ENCODE peak calls at places on chromosome 4, in ten cellular contexts. One of them, this sample, is unnamed.

GRCh38 chr4:26081795-26082498 is 167.9 kb downstream of the SMIM20 start:
- DNase-seq in WERI-Rb-1: no peak
- DNase-seq in left ventricle myocardium inferior: no peak
- DNase-seq in psoas muscle: no peak
- DNase-seq in cardiac muscle cell: peak
- DNase-seq in left lung: no peak
- DNase-seq in endodermal cell: no peak
- DNase-seq in neural crest cell: no peak
- DNase-seq in brain microvascular endothelial cell: no peak
- DNase-seq in IMR-90: peak
- DNase-seq in this sample: peak

GRCh38 chr4:25654971-25655963 is at the start of gene SLC34A2:
- DNase-seq in WERI-Rb-1: no peak
- DNase-seq in left ventricle myocardium inferior: no peak
- DNase-seq in psoas muscle: no peak
- DNase-seq in cardiac muscle cell: peak
- DNase-seq in left lung: peak
- DNase-seq in endodermal cell: peak
- DNase-seq in neural crest cell: peak
- DNase-seq in brain microvascular endothelial cell: no peak
- DNase-seq in IMR-90: no peak
- DNase-seq in this sample: no peak

GRCh38 chr4:147367841-147368385 is 113.0 kb upstream of the EDNRA start:
- DNase-seq in WERI-Rb-1: no peak
- DNase-seq in left ventricle myocardium inferior: no peak
- DNase-seq in psoas muscle: no peak
- DNase-seq in cardiac muscle cell: no peak
- DNase-seq in left lung: no peak
- DNase-seq in endodermal cell: no peak
- DNase-seq in neural crest cell: no peak
- DNase-seq in brain microvascular endothelial cell: no peak
- DNase-seq in IMR-90: no peak
- DNase-seq in this sample: no peak

GRCh38 chr4:145960012-145960411 is 21.4 kb upstream of the ZNF827 start:
- DNase-seq in WERI-Rb-1: no peak
- DNase-seq in left ventricle myocardium inferior: no peak
- DNase-seq in psoas muscle: no peak
- DNase-seq in cardiac muscle cell: no peak
- DNase-seq in left lung: no peak
- DNase-seq in endodermal cell: no peak
- DNase-seq in neural crest cell: no peak
- DNase-seq in brain microvascular endothelial cell: no peak
- DNase-seq in IMR-90: no peak
- DNase-seq in this sample: no peak

GRCh38 chr4:145230726-145231125 is 50.3 kb upstream of the OTUD4 start:
- DNase-seq in WERI-Rb-1: no peak
- DNase-seq in left ventricle myocardium inferior: no peak
- DNase-seq in psoas muscle: no peak
- DNase-seq in cardiac muscle cell: no peak
- DNase-seq in left lung: no peak
- DNase-seq in endodermal cell: no peak
- DNase-seq in neural crest cell: no peak
- DNase-seq in brain microvascular endothelial cell: no peak
- DNase-seq in IMR-90: peak
- DNase-seq in this sample: peak

GRCh38 chr4:84753318-84753972 is 170.5 kb downstream of the CDS1 start:
- DNase-seq in WERI-Rb-1: no peak
- DNase-seq in left ventricle myocardium inferior: no peak
- DNase-seq in psoas muscle: no peak
- DNase-seq in cardiac muscle cell: no peak
- DNase-seq in left lung: no peak
- DNase-seq in endodermal cell: no peak
- DNase-seq in neural crest cell: no peak
- DNase-seq in brain microvascular endothelial cell: no peak
- DNase-seq in IMR-90: no peak
- DNase-seq in this sample: no peak

GRCh38 chr4:56186808-56187523 is 200.3 kb downstream of the AASDH start:
- DNase-seq in WERI-Rb-1: no peak
- DNase-seq in left ventricle myocardium inferior: no peak
- DNase-seq in psoas muscle: no peak
- DNase-seq in cardiac muscle cell: peak
- DNase-seq in left lung: no peak
- DNase-seq in endodermal cell: peak
- DNase-seq in neural crest cell: no peak
- DNase-seq in brain microvascular endothelial cell: no peak
- DNase-seq in IMR-90: no peak
- DNase-seq in this sample: no peak

GRCh38 chr4:98113005-98113404 is 30.3 kb downstream of the STPG2 start:
- DNase-seq in WERI-Rb-1: peak
- DNase-seq in left ventricle myocardium inferior: no peak
- DNase-seq in psoas muscle: no peak
- DNase-seq in cardiac muscle cell: peak
- DNase-seq in left lung: no peak
- DNase-seq in endodermal cell: peak
- DNase-seq in neural crest cell: no peak
- DNase-seq in brain microvascular endothelial cell: peak
- DNase-seq in IMR-90: peak
- DNase-seq in this sample: peak

GRCh38 chr4:165540206-165540865 is 161.5 kb downstream of the CPE start:
- DNase-seq in WERI-Rb-1: no peak
- DNase-seq in left ventricle myocardium inferior: no peak
- DNase-seq in psoas muscle: no peak
- DNase-seq in cardiac muscle cell: no peak
- DNase-seq in left lung: no peak
- DNase-seq in endodermal cell: no peak
- DNase-seq in neural crest cell: no peak
- DNase-seq in brain microvascular endothelial cell: no peak
- DNase-seq in IMR-90: no peak
- DNase-seq in this sample: no peak

GRCh38 chr4:68490826-68491457 is 43.7 kb downstream of the TMPRSS11E start:
- DNase-seq in WERI-Rb-1: no peak
- DNase-seq in left ventricle myocardium inferior: no peak
- DNase-seq in psoas muscle: no peak
- DNase-seq in cardiac muscle cell: peak
- DNase-seq in left lung: no peak
- DNase-seq in endodermal cell: no peak
- DNase-seq in neural crest cell: no peak
- DNase-seq in brain microvascular endothelial cell: no peak
- DNase-seq in IMR-90: no peak
- DNase-seq in this sample: peak

GRCh38 chr4:94649381-94650128 is 108.2 kb upstream of the BMPR1B start:
- DNase-seq in WERI-Rb-1: no peak
- DNase-seq in left ventricle myocardium inferior: no peak
- DNase-seq in psoas muscle: no peak
- DNase-seq in cardiac muscle cell: no peak
- DNase-seq in left lung: no peak
- DNase-seq in endodermal cell: no peak
- DNase-seq in neural crest cell: no peak
- DNase-seq in brain microvascular endothelial cell: no peak
- DNase-seq in IMR-90: peak
- DNase-seq in this sample: peak

GRCh38 chr4:185697488-185697887 is 114.5 kb downstream of the SORBS2 start:
- DNase-seq in WERI-Rb-1: no peak
- DNase-seq in left ventricle myocardium inferior: no peak
- DNase-seq in psoas muscle: no peak
- DNase-seq in cardiac muscle cell: no peak
- DNase-seq in left lung: no peak
- DNase-seq in endodermal cell: no peak
- DNase-seq in neural crest cell: no peak
- DNase-seq in brain microvascular endothelial cell: no peak
- DNase-seq in IMR-90: no peak
- DNase-seq in this sample: no peak

GRCh38 chr4:169933531-169933930 is 92.7 kb downstream of the MFAP3L start:
- DNase-seq in WERI-Rb-1: peak
- DNase-seq in left ventricle myocardium inferior: no peak
- DNase-seq in psoas muscle: no peak
- DNase-seq in cardiac muscle cell: no peak
- DNase-seq in left lung: no peak
- DNase-seq in endodermal cell: no peak
- DNase-seq in neural crest cell: no peak
- DNase-seq in brain microvascular endothelial cell: no peak
- DNase-seq in IMR-90: no peak
- DNase-seq in this sample: no peak

GRCh38 chr4:155353923-155354540 is 22.7 kb downstream of the MAP9 start:
- DNase-seq in WERI-Rb-1: peak
- DNase-seq in left ventricle myocardium inferior: peak
- DNase-seq in psoas muscle: peak
- DNase-seq in cardiac muscle cell: peak
- DNase-seq in left lung: peak
- DNase-seq in endodermal cell: peak
- DNase-seq in neural crest cell: peak
- DNase-seq in brain microvascular endothelial cell: peak
- DNase-seq in IMR-90: peak
- DNase-seq in this sample: peak

GRCh38 chr4:2662598-2662997 is 93.5 kb downstream of the TNIP2 start:
- DNase-seq in WERI-Rb-1: no peak
- DNase-seq in left ventricle myocardium inferior: no peak
- DNase-seq in psoas muscle: no peak
- DNase-seq in cardiac muscle cell: no peak
- DNase-seq in left lung: no peak
- DNase-seq in endodermal cell: no peak
- DNase-seq in neural crest cell: no peak
- DNase-seq in brain microvascular endothelial cell: peak
- DNase-seq in IMR-90: peak
- DNase-seq in this sample: peak

GRCh38 chr4:20408596-20408995 is 156.9 kb downstream of the SLIT2 start:
- DNase-seq in WERI-Rb-1: no peak
- DNase-seq in left ventricle myocardium inferior: no peak
- DNase-seq in psoas muscle: no peak
- DNase-seq in cardiac muscle cell: no peak
- DNase-seq in left lung: no peak
- DNase-seq in endodermal cell: no peak
- DNase-seq in neural crest cell: no peak
- DNase-seq in brain microvascular endothelial cell: peak
- DNase-seq in IMR-90: peak
- DNase-seq in this sample: no peak

GRCh38 chr4:98226396-98226795 is 34.8 kb upstream of the RAP1GDS1 start:
- DNase-seq in WERI-Rb-1: no peak
- DNase-seq in left ventricle myocardium inferior: no peak
- DNase-seq in psoas muscle: no peak
- DNase-seq in cardiac muscle cell: no peak
- DNase-seq in left lung: no peak
- DNase-seq in endodermal cell: no peak
- DNase-seq in neural crest cell: no peak
- DNase-seq in brain microvascular endothelial cell: no peak
- DNase-seq in IMR-90: no peak
- DNase-seq in this sample: no peak

GRCh38 chr4:8754634-8755589 is 116.7 kb downstream of the HMX1 start:
- DNase-seq in WERI-Rb-1: peak
- DNase-seq in left ventricle myocardium inferior: no peak
- DNase-seq in psoas muscle: no peak
- DNase-seq in cardiac muscle cell: no peak
- DNase-seq in left lung: peak
- DNase-seq in endodermal cell: peak
- DNase-seq in neural crest cell: no peak
- DNase-seq in brain microvascular endothelial cell: no peak
- DNase-seq in IMR-90: no peak
- DNase-seq in this sample: no peak

GRCh38 chr4:89598602-89599001 is 238.4 kb downstream of the SNCA start:
- DNase-seq in WERI-Rb-1: no peak
- DNase-seq in left ventricle myocardium inferior: no peak
- DNase-seq in psoas muscle: no peak
- DNase-seq in cardiac muscle cell: no peak
- DNase-seq in left lung: no peak
- DNase-seq in endodermal cell: no peak
- DNase-seq in neural crest cell: no peak
- DNase-seq in brain microvascular endothelial cell: no peak
- DNase-seq in IMR-90: peak
- DNase-seq in this sample: peak

GRCh38 chr4:154332681-154333421 is 158.7 kb downstream of the DCHS2 start:
- DNase-seq in WERI-Rb-1: peak
- DNase-seq in left ventricle myocardium inferior: no peak
- DNase-seq in psoas muscle: peak
- DNase-seq in cardiac muscle cell: peak
- DNase-seq in left lung: peak
- DNase-seq in endodermal cell: peak
- DNase-seq in neural crest cell: no peak
- DNase-seq in brain microvascular endothelial cell: peak
- DNase-seq in IMR-90: peak
- DNase-seq in this sample: no peak
- TF ChIP-seq CTCF in WERI-Rb-1: peak
- TF ChIP-seq CTCF in left ventricle myocardium inferior: no peak
- TF ChIP-seq CTCF in psoas muscle: no peak
- TF ChIP-seq CTCF in cardiac muscle cell: no peak
- TF ChIP-seq CTCF in left lung: no peak
- TF ChIP-seq CTCF in endodermal cell: peak
- TF ChIP-seq CTCF in neural crest cell: no peak
- TF ChIP-seq CTCF in brain microvascular endothelial cell: no peak
- TF ChIP-seq CTCF in IMR-90: no peak
- TF ChIP-seq CTCF in this sample: no peak

DNA sequence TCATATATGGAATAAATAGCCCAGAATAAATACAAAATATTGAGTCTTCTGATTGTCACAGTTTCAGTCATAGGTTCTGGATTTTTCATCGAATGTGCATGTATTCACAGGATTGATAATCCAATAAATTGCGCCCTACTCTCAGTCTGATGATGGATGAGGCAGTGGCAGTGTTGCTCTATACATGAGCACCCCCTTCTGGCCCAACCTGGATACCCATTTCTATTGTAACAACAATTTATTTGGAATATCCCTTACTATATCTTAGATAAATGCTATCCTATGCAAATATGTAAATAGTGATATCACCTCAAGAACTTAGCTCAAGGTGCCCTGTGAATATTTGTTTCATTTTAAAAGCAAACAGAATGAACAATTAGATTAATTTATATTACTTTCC is 733.7 kb upstream of the PABPC4L start:
- DNase-seq in WERI-Rb-1: peak
- DNase-seq in left ventricle myocardium inferior: no peak
- DNase-seq in psoas muscle: no peak
- DNase-seq in cardiac muscle cell: peak
- DNase-seq in left lung: no peak
- DNase-seq in endodermal cell: peak
- DNase-seq in neural crest cell: peak
- DNase-seq in brain microvascular endothelial cell: peak
- DNase-seq in IMR-90: no peak
- DNase-seq in this sample: peak
- TF ChIP-seq CTCF in WERI-Rb-1: peak
- TF ChIP-seq CTCF in left ventricle myocardium inferior: peak
- TF ChIP-seq CTCF in psoas muscle: peak
- TF ChIP-seq CTCF in cardiac muscle cell: peak
- TF ChIP-seq CTCF in left lung: no peak
- TF ChIP-seq CTCF in endodermal cell: peak
- TF ChIP-seq CTCF in neural crest cell: peak
- TF ChIP-seq CTCF in brain microvascular endothelial cell: peak
- TF ChIP-seq CTCF in IMR-90: peak
- TF ChIP-seq CTCF in this sample: peak

GRCh38 chr4:128385683-128386304 is 98.2 kb upstream of the PGRMC2 start:
- DNase-seq in WERI-Rb-1: no peak
- DNase-seq in left ventricle myocardium inferior: no peak
- DNase-seq in psoas muscle: no peak
- DNase-seq in cardiac muscle cell: no peak
- DNase-seq in left lung: no peak
- DNase-seq in endodermal cell: no peak
- DNase-seq in neural crest cell: no peak
- DNase-seq in brain microvascular endothelial cell: peak
- DNase-seq in IMR-90: peak
- DNase-seq in this sample: peak
- TF ChIP-seq CTCF in WERI-Rb-1: peak
- TF ChIP-seq CTCF in left ventricle myocardium inferior: peak
- TF ChIP-seq CTCF in psoas muscle: peak
- TF ChIP-seq CTCF in cardiac muscle cell: peak
- TF ChIP-seq CTCF in left lung: no peak
- TF ChIP-seq CTCF in endodermal cell: peak
- TF ChIP-seq CTCF in neural crest cell: no peak
- TF ChIP-seq CTCF in brain microvascular endothelial cell: peak
- TF ChIP-seq CTCF in IMR-90: peak
- TF ChIP-seq CTCF in this sample: no peak

GRCh38 chr4:57635900-57636299 is 525.7 kb upstream of the IGFBP7 start:
- DNase-seq in WERI-Rb-1: no peak
- DNase-seq in left ventricle myocardium inferior: no peak
- DNase-seq in psoas muscle: no peak
- DNase-seq in cardiac muscle cell: no peak
- DNase-seq in left lung: no peak
- DNase-seq in endodermal cell: no peak
- DNase-seq in neural crest cell: no peak
- DNase-seq in brain microvascular endothelial cell: no peak
- DNase-seq in IMR-90: no peak
- DNase-seq in this sample: no peak
- TF ChIP-seq CTCF in WERI-Rb-1: no peak
- TF ChIP-seq CTCF in left ventricle myocardium inferior: no peak
- TF ChIP-seq CTCF in psoas muscle: no peak
- TF ChIP-seq CTCF in cardiac muscle cell: no peak
- TF ChIP-seq CTCF in left lung: no peak
- TF ChIP-seq CTCF in endodermal cell: no peak
- TF ChIP-seq CTCF in neural crest cell: no peak
- TF ChIP-seq CTCF in brain microvascular endothelial cell: no peak
- TF ChIP-seq CTCF in IMR-90: no peak
- TF ChIP-seq CTCF in this sample: no peak